ENCODE peak calls at places on chromosome X, in four cellular contexts. V is IMR-90, T is H9, Q is mesendoderm. W is an unnamed sample.

GRCh38 chrX:11787564-11787963 is 29.5 kb downstream of the MSL3 start:
- DNase-seq in V (peak; percentile 33), T (peak; percentile 92), Q (peak; percentile 93), W (peak; percentile 67)

GRCh38 chrX:78104447-78105176 is 564 bp downstream of the PGK1 start:
- DNase-seq in Q (peak; percentile 38), T (no peak), V (peak; percentile 31), W (no peak)

GRCh38 chrX:72038016-72038415 is 93.7 kb downstream of the RTL5 start:
- DNase-seq in T (no peak), Q (no peak), V (no peak), W (no peak)

GRCh38 chrX:106278951-106279350 is 110.8 kb downstream of the PWWP3B start:
- DNase-seq in Q (no peak), V (no peak), T (no peak), W (no peak)

GRCh38 chrX:48864210-48864609 is 28.8 kb upstream of the PCSK1N start:
- DNase-seq in T (no peak), V (peak; percentile 62), Q (no peak), W (no peak)

GRCh38 chrX:68894513-68895338 is 65.9 kb downstream of the EFNB1 start:
- DNase-seq in V (peak; percentile 18), T (peak; percentile 46), Q (peak; percentile 75), W (peak; percentile 73)

GRCh38 chrX:133546441-133546840 is 131.2 kb upstream of the GPC4 start:
- DNase-seq in Q (no peak), V (no peak), T (no peak), W (no peak)

GRCh38 chrX:27598312-27598711 is 8.2 kb downstream of the DCAF8L2 start:
- DNase-seq in Q (peak; percentile 84), V (no peak), T (no peak), W (peak; percentile 5)

GRCh38 chrX:13412208-13412600 is 92.4 kb upstream of the ATXN3L start:
- DNase-seq in Q (peak; percentile 54), T (no peak), V (no peak), W (no peak)

GRCh38 chrX:74422576-74423288 is 1.4 kb downstream of the SLC16A2 start:
- DNase-seq in T (peak; percentile 65), V (peak; percentile 66), Q (peak; percentile 88), W (peak; percentile 42)

GRCh38 chrX:46374371-46374770 is 170.8 kb downstream of the ZNF674 start:
- DNase-seq in V (no peak), Q (no peak), T (no peak), W (no peak)

DNA sequence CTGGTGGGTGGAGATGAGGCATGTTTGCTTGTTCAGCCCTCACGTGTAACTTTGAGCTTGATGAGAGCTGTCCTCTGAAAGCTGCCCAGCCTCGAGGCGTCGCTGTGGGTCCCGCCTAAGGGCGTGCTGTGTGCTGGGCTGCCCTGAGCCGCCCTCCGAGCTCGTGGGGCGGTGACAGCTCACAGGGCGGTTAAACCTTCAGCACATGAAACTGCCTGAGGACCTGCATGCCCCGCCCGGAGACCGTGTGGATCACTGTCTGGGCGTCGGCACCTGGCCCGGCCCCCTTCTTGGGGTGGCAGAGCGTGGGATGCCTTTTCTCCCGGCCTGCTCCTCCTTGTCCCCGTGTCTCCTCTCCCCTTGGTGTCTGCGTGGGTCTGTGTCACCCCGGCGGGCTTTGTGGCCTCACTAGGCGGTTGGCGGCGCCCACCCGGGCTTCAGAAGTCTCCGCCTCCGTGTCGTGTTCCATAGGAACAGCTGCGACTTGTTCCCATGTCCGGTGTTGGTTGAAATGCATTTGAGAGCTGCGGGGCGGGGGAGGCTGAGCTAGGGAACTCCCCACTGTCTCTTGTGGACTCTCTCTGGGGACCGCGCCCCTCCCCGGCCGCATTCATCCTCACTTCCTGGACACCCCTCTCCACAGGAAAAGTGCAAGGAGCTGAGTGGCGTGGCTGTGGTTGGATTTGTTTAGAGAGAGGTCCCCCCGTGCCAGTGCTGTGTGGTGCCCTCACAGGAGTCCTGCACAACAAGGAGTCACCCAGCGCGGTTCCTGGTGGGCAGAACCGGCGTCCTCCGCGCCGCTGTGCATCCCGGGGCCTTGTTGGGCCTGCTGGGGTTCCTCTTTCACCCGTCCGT is 6.8 kb downstream of the AKAP17A start:
- DNase-seq in T (no peak), V (no peak), Q (no peak), W (no peak)
- H3K79me1 ChIP-seq in T (peaks cover 13% of the 10 kb centered on the region), V (peaks cover 24% of the 10 kb centered on the region), Q (peaks cover 29% of the 10 kb centered on the region), W (peaks cover 47% of the 10 kb centered on the region)

DNA sequence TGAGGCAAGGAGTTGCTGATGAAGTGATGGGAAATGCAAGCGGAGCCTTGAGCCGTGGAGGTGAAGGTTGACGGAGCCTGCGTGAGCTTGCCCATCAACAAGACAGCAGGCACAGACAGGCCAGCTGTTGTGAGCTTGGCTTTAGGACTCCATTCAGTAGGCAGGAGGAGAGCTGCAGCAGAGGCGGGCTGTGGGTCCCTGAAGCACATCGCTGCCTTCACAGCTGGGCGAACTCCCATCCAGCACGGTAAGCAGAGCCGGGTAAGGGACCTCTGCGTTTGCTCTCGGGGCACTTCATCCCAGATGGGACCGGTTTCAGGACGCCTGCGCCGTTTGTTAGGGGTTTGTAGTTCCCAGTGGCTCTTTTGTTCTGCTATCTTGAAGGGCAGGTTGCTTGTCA is 54.8 kb upstream of the CLDN34 start:
- DNase-seq in Q (peak; percentile 36), T (peak; percentile 62), V (peak; percentile 45), W (peak; percentile 37)
- H3K4me2 ChIP-seq in Q (no peak overlapping the region), T (peak overlapping the region; percentile 12), V (peak overlapping the region; percentile 32), W (peak overlapping the region; percentile 38)

GRCh38 chrX:367866-368265 is 18.8 kb downstream of the PPP2R3B start:
- DNase-seq in Q (no peak), V (no peak), T (no peak), W (no peak)

GRCh38 chrX:370244-370962 is 16.3 kb downstream of the PPP2R3B start:
- DNase-seq in V (no peak), Q (no peak), T (no peak), W (no peak)

GRCh38 chrX:368811-369562 is 17.7 kb downstream of the PPP2R3B start:
- DNase-seq in Q (no peak), V (peak; percentile 52), T (no peak), W (no peak)

GRCh38 chrX:369563-370101 is 17.1 kb downstream of the PPP2R3B start:
- DNase-seq in T (no peak), Q (no peak), V (no peak), W (no peak)

DNA sequence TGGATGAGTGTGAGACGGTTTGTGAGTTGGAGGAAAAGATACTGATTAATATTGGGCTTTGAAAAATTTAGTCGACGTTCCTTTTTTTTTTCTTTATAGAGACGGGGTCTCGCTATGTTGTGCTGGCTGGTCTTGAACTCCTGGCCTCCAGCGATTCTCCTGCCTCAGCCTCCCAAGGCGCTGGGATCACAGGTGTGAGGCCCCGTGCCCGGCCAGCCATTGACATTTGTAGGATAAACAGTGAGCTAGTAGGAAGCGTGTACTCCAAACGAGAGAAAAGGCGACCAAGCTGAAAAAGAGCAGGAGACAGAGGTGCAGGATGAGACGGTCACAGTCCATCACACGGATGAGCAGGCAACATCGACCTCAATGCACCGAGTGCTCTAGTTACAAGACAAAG is 19.4 kb downstream of the PPP2R3B start:
- DNase-seq in Q (no peak), T (no peak), V (no peak), W (no peak)
- H3K79me1 ChIP-seq in Q (peaks cover 4% of the 10 kb centered on the region), T (peaks cover 10% of the 10 kb centered on the region), V (no peaks in the 10 kb centered on the region), W (peaks cover 33% of the 10 kb centered on the region)

GRCh38 chrX:17412692-17413091 is 37.7 kb downstream of the NHS start:
- DNase-seq in Q (no peak), T (no peak), V (peak; percentile 87), W (no peak)
- H3K4me2 ChIP-seq in Q (no peak overlapping the region), T (no peak overlapping the region), V (peak overlapping the region; percentile 20), W (no peak overlapping the region)